ENCODE peak calls at places on chromosome 16, in seven cellular contexts. S is activated naive CD4-positive, alpha-beta T cell; V is cardiac septum; N is GM12865; W is OCI-LY7; C is esophagus muscularis mucosa; L is stimulated activated CD8-positive, alpha-beta memory T cell treated with anti-CD3 and anti-CD28 coated beads, Interleukin-15, amount 100 ng/mL, for 1 hour. T is an unnamed sample.
A peak's percentile ranks its signal among the peaks of the same experiment; 100 is the strongest.

GRCh38 chr16:72987480-72987901 is 60.4 kb downstream of the ZFHX3 start:
- DNase-seq in S (no peak), V (no peak), N (no peak), W (no peak), C (no peak), L (no peak), T (no peak)

GRCh38 chr16:77335652-77336234 is 99.1 kb downstream of the ADAMTS18 start:
- DNase-seq in S (no peak), V (no peak), N (no peak), W (no peak), C (no peak), L (no peak), T (no peak)

GRCh38 chr16:87062569-87063442 is 254.4 kb downstream of the C16orf95 start:
- DNase-seq in S (no peak), V (peak; percentile 50), N (peak; percentile 79), W (peak; percentile 80), C (no peak), L (peak; percentile 14), T (peak; percentile 5)

GRCh38 chr16:10111156-10111761 is 71.0 kb downstream of the GRIN2A start:
- DNase-seq in S (no peak), V (no peak), N (no peak), W (no peak), C (no peak), L (no peak), T (no peak)

GRCh38 chr16:74625500-74626350 is 18.8 kb upstream of the GLG1 start:
- DNase-seq in S (no peak), V (no peak), N (no peak), W (no peak), C (no peak), L (no peak), T (no peak)

GRCh38 chr16:89201467-89202377 is 1.4 kb upstream of the SLC22A31 start:
- DNase-seq in S (peak; percentile 70), V (peak; percentile 86), N (peak; percentile 57), W (peak; percentile 71), C (no peak), L (peak; percentile 49), T (peak; percentile 77)

GRCh38 chr16:49095539-49095938 is 186.1 kb downstream of the CBLN1 start:
- DNase-seq in S (no peak), V (no peak), N (no peak), W (no peak), C (peak; percentile 57), L (no peak), T (no peak)

GRCh38 chr16:1296688-1297412 is 12.6 kb upstream of the UBE2I start:
- DNase-seq in S (no peak), V (no peak), N (no peak), W (peak; percentile 60), C (no peak), L (no peak), T (no peak)

GRCh38 chr16:27154573-27155521 is 48.5 kb upstream of the KDM8 start:
- DNase-seq in S (peak; percentile 68), V (peak; percentile 82), N (peak; percentile 54), W (peak; percentile 68), C (no peak), L (peak; percentile 50), T (peak; percentile 48)

GRCh38 chr16:10970065-10970464 is 25.7 kb downstream of the CLEC16A start:
- DNase-seq in S (no peak), V (no peak), N (no peak), W (no peak), C (no peak), L (no peak), T (no peak)

GRCh38 chr16:85514601-85515318 is 98.4 kb upstream of the GSE1 start:
- DNase-seq in S (no peak), V (no peak), N (no peak), W (no peak), C (no peak), L (no peak), T (no peak)

GRCh38 chr16:70290949-70291519 is 1.7 kb upstream of the AARS1 start:
- DNase-seq in S (no peak), V (no peak), N (no peak), W (no peak), C (no peak), L (no peak), T (no peak)

GRCh38 chr16:66750279-66751134 is 902 bp downstream of the DYNC1LI2 start:
- DNase-seq in S (no peak), V (no peak), N (peak; percentile 20), W (peak; percentile 16), C (no peak), L (no peak), T (no peak)

GRCh38 chr16:57600048-57600835 is 28.2 kb upstream of the ADGRG1 start:
- DNase-seq in S (no peak), V (no peak), N (peak; percentile 82), W (peak; percentile 47), C (no peak), L (no peak), T (no peak)

GRCh38 chr16:88317619-88317977 is 65.2 kb upstream of the ZNF469 start:
- DNase-seq in S (no peak), V (no peak), N (no peak), W (no peak), C (no peak), L (no peak), T (no peak)

GRCh38 chr16:4136229-4136813 is 20.1 kb upstream of the ADCY9 start:
- DNase-seq in S (no peak), V (no peak), N (no peak), W (no peak), C (no peak), L (no peak), T (no peak)

GRCh38 chr16:46918905-46919792 is 35.0 kb downstream of the GPT2 start:
- DNase-seq in S (no peak), V (no peak), N (peak; percentile 87), W (peak; percentile 72), C (no peak), L (no peak), T (no peak)